ENCODE peak calls at places on chromosomes 7 and 10, in seven cellular contexts. X, E, G, L, F, N and P are unnamed samples.
A peak's percentile ranks its signal among the peaks of the same experiment; 100 is the strongest.

GRCh38 chr10:71076473-71077142 is 135.8 kb upstream of the UNC5B start:
- DNase-seq in X (no peak), E (no peak), G (no peak), L (no peak), F (no peak), N (no peak), P (no peak)

GRCh38 chr10:112880633-112881530 is 69.2 kb upstream of the TCF7L2 start:
- DNase-seq in X (no peak), E (no peak), G (no peak), L (peak; percentile 9), F (no peak), N (no peak), P (no peak)

GRCh38 chr7:123748171-123748733 is 551 bp downstream of the WASL start:
- DNase-seq in X (peak; percentile 27), E (peak; percentile 53), G (peak; percentile 28), L (no peak), F (peak; percentile 72), N (peak; percentile 72), P (peak; percentile 35)

GRCh38 chr7:43764039-43764789 is 5.7 kb downstream of the BLVRA start:
- DNase-seq in X (no peak), E (peak; percentile 50), G (peak; percentile 57), L (no peak), F (peak; percentile 76), N (no peak), P (no peak)

GRCh38 chr7:142365410-142365842 is 107.6 kb upstream of the PRSS58 start:
- DNase-seq in X (no peak), E (no peak), G (no peak), L (peak; percentile 58), F (no peak), N (no peak), P (no peak)

GRCh38 chr7:122304996-122305421 is 459 bp upstream of the FEZF1 start:
- DNase-seq in X (no peak), E (no peak), G (no peak), L (no peak), F (no peak), N (peak; percentile 64), P (no peak)

GRCh38 chr7:301291-302053 is 11.5 kb downstream of the FOXL3 start:
- DNase-seq in X (no peak), E (no peak), G (no peak), L (no peak), F (no peak), N (no peak), P (no peak)

GRCh38 chr7:48182736-48183369 is 11.6 kb downstream of the ABCA13 start:
- DNase-seq in X (no peak), E (no peak), G (peak; percentile 78), L (peak; percentile 40), F (no peak), N (peak; percentile 71), P (no peak)

GRCh38 chr10:22010973-22011408 is 7.5 kb upstream of the DNAJC1 start:
- DNase-seq in X (no peak), E (no peak), G (peak; percentile 61), L (no peak), F (no peak), N (peak; percentile 84), P (no peak)

GRCh38 chr10:43409385-43410109 is 561 bp upstream of the HNRNPF start:
- DNase-seq in X (no peak), E (peak; percentile 71), G (peak; percentile 39), L (no peak), F (no peak), N (no peak), P (peak; percentile 87)

GRCh38 chr7:141533149-141533949 is 17.9 kb upstream of the AGK start:
- DNase-seq in X (peak; percentile 88), E (peak; percentile 49), G (peak; percentile 78), L (peak; percentile 90), F (peak; percentile 79), N (peak; percentile 94), P (peak; percentile 62)

GRCh38 chr10:48284002-48284546 is 9.6 kb upstream of the FRMPD2 start:
- DNase-seq in X (no peak), E (no peak), G (no peak), L (no peak), F (no peak), N (no peak), P (no peak)

GRCh38 chr10:54496852-54497251 is 304.2 kb downstream of the PCDH15 start:
- DNase-seq in X (no peak), E (no peak), G (no peak), L (no peak), F (no peak), N (no peak), P (no peak)

GRCh38 chr10:70931168-70931805 is 42.9 kb upstream of the PCBD1 start:
- DNase-seq in X (no peak), E (no peak), G (peak; percentile 94), L (no peak), F (no peak), N (peak; percentile 23), P (no peak)

GRCh38 chr10:73863039-73863817 is 11.1 kb downstream of the CAMK2G start:
- DNase-seq in X (no peak), E (no peak), G (no peak), L (no peak), F (no peak), N (peak; percentile 25), P (no peak)

GRCh38 chr7:40057292-40057691 is 77.1 kb downstream of the MPLKIP start:
- DNase-seq in X (no peak), E (peak; percentile 70), G (no peak), L (no peak), F (peak; percentile 18), N (peak; percentile 26), P (no peak)

GRCh38 chr7:73569042-73569608 is 9.3 kb downstream of the TBL2 start:
- DNase-seq in X (no peak), E (no peak), G (no peak), L (no peak), F (peak; percentile 12), N (no peak), P (no peak)

GRCh38 chr7:113768256-113768847 is 150.5 kb downstream of the PPP1R3A start:
- DNase-seq in X (no peak), E (no peak), G (no peak), L (no peak), F (no peak), N (peak; percentile 35), P (no peak)

GRCh38 chr10:61642073-61642637 is 20.6 kb upstream of the CABCOCO1 start:
- DNase-seq in X (no peak), E (no peak), G (no peak), L (no peak), F (no peak), N (peak; percentile 58), P (no peak)

GRCh38 chr7:135291809-135292253 is 58.2 kb downstream of the STRA8 start:
- DNase-seq in X (no peak), E (no peak), G (peak; percentile 93), L (no peak), F (no peak), N (peak; percentile 15), P (no peak)

GRCh38 chr10:87799860-87800259 is 18.2 kb downstream of the ATAD1 start:
- DNase-seq in X (no peak), E (no peak), G (no peak), L (no peak), F (no peak), N (no peak), P (no peak)

GRCh38 chr7:2487586-2488271 is 11.5 kb upstream of the GRIFIN start:
- DNase-seq in X (no peak), E (no peak), G (no peak), L (no peak), F (no peak), N (no peak), P (no peak)

GRCh38 chr7:158655507-158655906 is 49.1 kb downstream of the NCAPG2 start:
- DNase-seq in X (no peak), E (no peak), G (no peak), L (no peak), F (no peak), N (no peak), P (no peak)

GRCh38 chr10:101818119-101818957 is at the start of gene OGA:
- DNase-seq in X (peak; percentile 99), E (peak; percentile 99), G (peak; percentile 95), L (peak; percentile 96), F (peak; percentile 93), N (peak; percentile 99), P (peak; percentile 99)

GRCh38 chr10:103915794-103916193 is 2.2 kb downstream of the STN1 start:
- DNase-seq in X (no peak), E (no peak), G (peak; percentile 22), L (no peak), F (no peak), N (no peak), P (peak; percentile 37)

GRCh38 chr7:105224884-105225651 is 163.7 kb downstream of the SRPK2 start:
- DNase-seq in X (no peak), E (no peak), G (peak; percentile 86), L (no peak), F (peak; percentile 41), N (peak; percentile 73), P (no peak)
- H3K9ac ChIP-seq in X (no peak overlapping the region), E (no peak overlapping the region), G (peak overlapping the region; percentile 52), L (no peak overlapping the region), F (no peak overlapping the region), N (no peak overlapping the region), P (no peak overlapping the region)

GRCh38 chr10:44982496-44982895 is 3.9 kb upstream of the DEPP1 start:
- DNase-seq in X (no peak), E (no peak), G (no peak), L (no peak), F (no peak), N (no peak), P (no peak)
- H3K4me1 ChIP-seq in X (peaks cover 23% of the 10 kb centered on the region), E (peaks cover 19% of the 10 kb centered on the region), G (peaks cover 56% of the 10 kb centered on the region), L (peaks cover 34% of the 10 kb centered on the region), F (peaks cover 44% of the 10 kb centered on the region), N (peaks cover 86% of the 10 kb centered on the region), P (no peaks in the 10 kb centered on the region)

GRCh38 chr10:114100848-114101741 is 57.4 kb downstream of the ADRB1 start:
- DNase-seq in X (no peak), E (peak; percentile 42), G (peak; percentile 23), L (no peak), F (no peak), N (peak; percentile 49), P (no peak)
- H3K9ac ChIP-seq in X (peak overlapping the region; percentile 35), E (peak overlapping the region; percentile 29), G (peak overlapping the region; percentile 4), L (no peak overlapping the region), F (peak overlapping the region; percentile 78), N (no peak overlapping the region), P (no peak overlapping the region)

DNA sequence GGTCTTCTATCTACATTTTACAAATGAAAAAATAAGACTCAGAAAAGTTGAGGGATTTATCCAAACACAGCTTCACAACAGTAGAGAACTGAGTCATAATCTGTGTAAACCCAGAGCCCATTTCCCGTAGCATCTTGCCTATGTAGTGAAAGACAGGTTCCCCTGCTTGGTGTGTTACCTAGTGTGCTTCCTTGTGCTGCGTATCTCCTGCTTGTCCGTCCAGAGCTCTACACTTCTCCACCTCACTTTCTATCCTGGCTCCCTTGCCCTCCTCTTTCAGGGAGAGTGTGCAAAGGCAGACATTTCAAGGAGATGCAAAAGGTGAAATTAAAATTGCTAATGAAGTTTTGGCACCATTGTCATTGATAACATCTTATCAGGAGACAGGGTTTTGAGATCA is 1.4 kb upstream of the ASNS start:
- DNase-seq in X (no peak), E (no peak), G (no peak), L (no peak), F (no peak), N (no peak), P (no peak)
- H3K4me1 ChIP-seq in X (no peaks in the 10 kb centered on the region), E (no peaks in the 10 kb centered on the region), G (peaks cover 10% of the 10 kb centered on the region), L (no peaks in the 10 kb centered on the region), F (peaks cover 9% of the 10 kb centered on the region), N (peaks cover 5% of the 10 kb centered on the region), P (no peaks in the 10 kb centered on the region)